ENCODE peak calls at places on chromosomes 7 and 10, in nine cellular contexts. Y is activated CD4-positive, alpha-beta T cell treated with anti-CD3 and anti-CD28 coated beads for 36 hours; J is brain microvascular endothelial cell; X is posterior vena cava; F is activated CD8-positive, alpha-beta memory T cell treated with anti-CD3 and anti-CD28 coated beads, Interleukin-2, amount 50 U/mL, for 48 hours; K is EL; D is stimulated activated CD4-positive, alpha-beta T cell treated with anti-CD3 and anti-CD28 coated beads, Interleukin-4, amount 100 ng/mL, for 4 hours; E is GM10248; U is GM12865. A is an unnamed sample.

GRCh38 chr10:62681211-62681940 is 123.1 kb upstream of the ADO start:
- DNase-seq in Y (peak), J (peak), X (no peak), F (peak), K (peak), D (peak), E (peak), U (peak), A (no peak)

GRCh38 chr7:138625084-138625848 is 75.9 kb downstream of the SVOPL start:
- DNase-seq in Y (no peak), J (no peak), X (no peak), F (no peak), K (no peak), D (no peak), E (no peak), U (no peak), A (no peak)

GRCh38 chr7:111784311-111784710 is 222.0 kb upstream of the IMMP2L start:
- DNase-seq in Y (no peak), J (no peak), X (no peak), F (no peak), K (no peak), D (no peak), E (no peak), U (no peak), A (no peak)

GRCh38 chr7:27814054-27814453 is 74.1 kb downstream of the TAX1BP1 start:
- DNase-seq in Y (no peak), J (no peak), X (no peak), F (no peak), K (no peak), D (no peak), E (no peak), U (no peak), A (no peak)

GRCh38 chr10:71434760-71435394 is 38.2 kb downstream of the CDH23 start:
- DNase-seq in Y (no peak), J (no peak), X (peak), F (peak), K (no peak), D (no peak), E (no peak), U (no peak), A (no peak)

GRCh38 chr10:74453151-74453550 is 302.1 kb downstream of the ADK start:
- DNase-seq in Y (no peak), J (no peak), X (no peak), F (no peak), K (no peak), D (no peak), E (no peak), U (no peak), A (no peak)

GRCh38 chr7:73896454-73896853 is 35.5 kb downstream of the TMEM270 start:
- DNase-seq in Y (no peak), J (no peak), X (no peak), F (no peak), K (peak), D (no peak), E (no peak), U (peak), A (no peak)

GRCh38 chr10:79073784-79074432 is 5.1 kb downstream of the ZMIZ1 start:
- DNase-seq in Y (no peak), J (peak), X (no peak), F (no peak), K (peak), D (no peak), E (no peak), U (no peak), A (peak)

GRCh38 chr7:102895602-102896001 is 17.2 kb upstream of the LRRC17 start:
- DNase-seq in Y (no peak), J (no peak), X (no peak), F (no peak), K (no peak), D (no peak), E (no peak), U (no peak), A (no peak)

GRCh38 chr10:10869592-10869991 is 148.1 kb upstream of the CELF2 start:
- DNase-seq in Y (no peak), J (peak), X (no peak), F (no peak), K (peak), D (no peak), E (peak), U (peak), A (no peak)

GRCh38 chr10:125375210-125375609 is 214.8 kb upstream of the CTBP2 start:
- DNase-seq in Y (no peak), J (no peak), X (no peak), F (no peak), K (peak), D (no peak), E (no peak), U (no peak), A (no peak)

GRCh38 chr7:3974329-3974728 is 673.3 kb downstream of the SDK1 start:
- DNase-seq in Y (no peak), J (no peak), X (no peak), F (no peak), K (no peak), D (no peak), E (no peak), U (no peak), A (no peak)

GRCh38 chr10:3172081-3172445 is 519 bp downstream of the PITRM1 start:
- DNase-seq in Y (peak), J (peak), X (no peak), F (no peak), K (peak), D (peak), E (no peak), U (no peak), A (no peak)

GRCh38 chr7:193538-194256 is 1.3 kb downstream of the FAM20C start:
- DNase-seq in Y (no peak), J (no peak), X (no peak), F (no peak), K (peak), D (no peak), E (no peak), U (no peak), A (no peak)

GRCh38 chr10:76397210-76397881 is 965.9 kb downstream of the LRMDA start:
- DNase-seq in Y (no peak), J (peak), X (peak), F (no peak), K (no peak), D (no peak), E (no peak), U (no peak), A (peak)

GRCh38 chr10:73471226-73471625 is 24.6 kb downstream of the PPP3CB start:
- DNase-seq in Y (no peak), J (no peak), X (no peak), F (no peak), K (no peak), D (no peak), E (no peak), U (no peak), A (no peak)

GRCh38 chr7:148811892-148812291 is 72.2 kb downstream of the EZH2 start:
- DNase-seq in Y (no peak), J (no peak), X (no peak), F (no peak), K (no peak), D (no peak), E (no peak), U (no peak), A (no peak)

GRCh38 chr7:131052285-131052942 is 275.3 kb upstream of the MKLN1 start:
- DNase-seq in Y (no peak), J (no peak), X (no peak), F (no peak), K (no peak), D (no peak), E (no peak), U (no peak), A (no peak)

GRCh38 chr10:103894454-103894853 is 23.5 kb downstream of the STN1 start:
- DNase-seq in Y (no peak), J (no peak), X (no peak), F (no peak), K (no peak), D (no peak), E (no peak), U (no peak), A (no peak)